ENCODE peak calls at places on chromosomes 16 and 17, in six cellular contexts. C is NCI-H526 treated with DMSO at 0.1 percent for 48 hours; A is AG04450; L is C1 segment of cervical spinal cord; Z is CD8-positive, alpha-beta T cell; I is midbrain. O is an unnamed sample.

GRCh38 chr16:1580256-1580655 is 31.6 kb downstream of the IFT140 start:
- DNase-seq in C (no peak), A (no peak), L (no peak), Z (no peak), I (no peak), O (no peak)

GRCh38 chr17:17139972-17140589 is 66.1 kb downstream of the PLD6 start:
- DNase-seq in C (peak; percentile 83), A (no peak), L (no peak), Z (no peak), I (no peak), O (no peak)

GRCh38 chr16:16021988-16022682 is 72.7 kb downstream of the ABCC1 start:
- DNase-seq in C (no peak), A (peak; percentile 86), L (peak; percentile 78), Z (no peak), I (peak; percentile 48), O (no peak)

GRCh38 chr17:77842148-77842905 is 116.2 kb upstream of the TNRC6C start:
- DNase-seq in C (no peak), A (no peak), L (no peak), Z (no peak), I (no peak), O (no peak)

GRCh38 chr17:41186872-41187271 is 2.2 kb upstream of the KRTAP4-1 start:
- DNase-seq in C (no peak), A (no peak), L (no peak), Z (no peak), I (no peak), O (no peak)

GRCh38 chr17:78736526-78737079 is 45.5 kb downstream of the CYTH1 start:
- DNase-seq in C (peak; percentile 70), A (no peak), L (no peak), Z (peak; percentile 62), I (peak; percentile 14), O (no peak)

GRCh38 chr17:7745748-7746470 is 28.4 kb downstream of the DNAH2 start:
- DNase-seq in C (no peak), A (peak; percentile 41), L (no peak), Z (no peak), I (no peak), O (no peak)

GRCh38 chr17:45234641-45235040 is 13.0 kb downstream of the FMNL1 start:
- DNase-seq in C (peak; percentile 61), A (no peak), L (no peak), Z (peak; percentile 68), I (no peak), O (no peak)

GRCh38 chr16:54281535-54282201 is 4.9 kb downstream of the IRX3 start:
- DNase-seq in C (no peak), A (no peak), L (no peak), Z (no peak), I (no peak), O (no peak)

GRCh38 chr17:48721009-48721402 is 1.3 kb downstream of the PRAC1 start:
- DNase-seq in C (no peak), A (no peak), L (no peak), Z (no peak), I (no peak), O (no peak)

GRCh38 chr16:67399218-67399733 is 6.0 kb upstream of the TPPP3 start:
- DNase-seq in C (no peak), A (no peak), L (no peak), Z (peak; percentile 45), I (peak; percentile 52), O (peak; percentile 27)

GRCh38 chr17:7280519-7281073 is 922 bp upstream of the SLC2A4 start:
- DNase-seq in C (peak; percentile 79), A (peak; percentile 51), L (peak; percentile 50), Z (peak; percentile 87), I (peak; percentile 83), O (peak; percentile 78)

GRCh38 chr16:88830250-88830649 is 18.5 kb upstream of the APRT start:
- DNase-seq in C (no peak), A (no peak), L (no peak), Z (no peak), I (no peak), O (no peak)

GRCh38 chr17:57257911-57258885 is 1.9 kb downstream of the MSI2 start:
- DNase-seq in C (no peak), A (no peak), L (no peak), Z (no peak), I (no peak), O (no peak)

GRCh38 chr17:1865252-1866037 is 35.6 kb downstream of the RPA1 start:
- DNase-seq in C (no peak), A (no peak), L (no peak), Z (peak; percentile 62), I (no peak), O (no peak)

GRCh38 chr17:58640202-58640601 is 51.6 kb downstream of the TEX14 start:
- DNase-seq in C (no peak), A (no peak), L (no peak), Z (no peak), I (no peak), O (no peak)

GRCh38 chr17:6323626-6324356 is 111.1 kb downstream of the AIPL1 start:
- DNase-seq in C (no peak), A (no peak), L (no peak), Z (no peak), I (no peak), O (no peak)

GRCh38 chr17:78597923-78598545 is 20.8 kb upstream of the DNAH17 start:
- DNase-seq in C (no peak), A (peak; percentile 41), L (no peak), Z (no peak), I (no peak), O (no peak)

GRCh38 chr16:79691001-79691400 is 90.5 kb upstream of the MAF start:
- DNase-seq in C (no peak), A (no peak), L (no peak), Z (no peak), I (no peak), O (no peak)

GRCh38 chr16:89476379-89476778 is 14.0 kb downstream of the ANKRD11 start:
- DNase-seq in C (no peak), A (no peak), L (no peak), Z (no peak), I (no peak), O (no peak)

GRCh38 chr17:7781467-7781866 is 52.5 kb upstream of the KDM6B start:
- DNase-seq in C (no peak), A (no peak), L (no peak), Z (no peak), I (no peak), O (no peak)

GRCh38 chr17:259341-259976 is 78.0 kb upstream of the DOC2B start:
- DNase-seq in C (no peak), A (no peak), L (no peak), Z (no peak), I (no peak), O (no peak)

GRCh38 chr17:28896884-28897768 is at the start of gene FLOT2:
- DNase-seq in C (peak; percentile 77), A (no peak), L (peak; percentile 37), Z (peak; percentile 68), I (peak; percentile 29), O (no peak)

GRCh38 chr17:73013816-73014663 is 78.4 kb downstream of the SLC39A11 start:
- DNase-seq in C (no peak), A (no peak), L (no peak), Z (no peak), I (no peak), O (no peak)

GRCh38 chr17:28579526-28579925 is 2.8 kb upstream of the ALDOC start:
- DNase-seq in C (no peak), A (no peak), L (no peak), Z (no peak), I (no peak), O (no peak)

GRCh38 chr17:73309727-73310555 is 1.9 kb downstream of the CDC42EP4 start:
- DNase-seq in C (no peak), A (no peak), L (no peak), Z (no peak), I (peak; percentile 13), O (no peak)

GRCh38 chr17:7307686-7308624 is 527 bp downstream of the EIF5A start:
- DNase-seq in C (no peak), A (no peak), L (no peak), Z (peak; percentile 58), I (peak; percentile 51), O (peak; percentile 70)

GRCh38 chr16:56345406-56346050 is 79.8 kb downstream of the AMFR start:
- DNase-seq in C (no peak), A (no peak), L (no peak), Z (no peak), I (no peak), O (no peak)

GRCh38 chr16:50297301-50298074 is 31.1 kb downstream of the ADCY7 start:
- DNase-seq in C (no peak), A (no peak), L (no peak), Z (no peak), I (no peak), O (no peak)

GRCh38 chr17:63435681-63436522 is 10.2 kb downstream of the CYB561 start:
- DNase-seq in C (peak; percentile 74), A (no peak), L (no peak), Z (no peak), I (no peak), O (no peak)

GRCh38 chr16:84885024-84885910 is 65.5 kb downstream of the CRISPLD2 start:
- DNase-seq in C (no peak), A (no peak), L (peak; percentile 39), Z (no peak), I (peak; percentile 35), O (peak; percentile 58)

GRCh38 chr17:49494937-49495841 is at the start of gene NGFR:
- DNase-seq in C (peak; percentile 27), A (no peak), L (peak; percentile 23), Z (peak; percentile 61), I (peak; percentile 72), O (peak; percentile 58)

GRCh38 chr17:72682597-72682996 is 409.9 kb downstream of the SLC39A11 start:
- DNase-seq in C (no peak), A (no peak), L (no peak), Z (no peak), I (no peak), O (no peak)

GRCh38 chr16:48272837-48273421 is 25.6 kb upstream of the ABCC11 start:
- DNase-seq in C (no peak), A (no peak), L (peak; percentile 51), Z (no peak), I (peak; percentile 71), O (no peak)

GRCh38 chr17:75762513-75763268 is 2.3 kb downstream of the GALK1 start:
- DNase-seq in C (no peak), A (no peak), L (no peak), Z (no peak), I (no peak), O (no peak)